ENCODE peak calls at places on chromosomes 5 and 9, in nine cellular contexts. Q is esophagus muscularis mucosa; Y is pancreas; S is A549; C is left ventricle myocardium inferior; B is sigmoid colon; R is CD8-positive, alpha-beta T cell; F is body of pancreas; W is heart left ventricle. T is an unnamed sample. For H3K4me1, the result is how much of the 10 kb centered on the place peaks cover.

GRCh38 chr5:36728697-36729543 is 122.5 kb downstream of the SLC1A3 start:
- DNase-seq in C (no peak), W (no peak), B (no peak), Q (no peak), F (peak), R (no peak), S (peak), Y (no peak), T (no peak)

GRCh38 chr5:6753851-6754250 is 40.6 kb downstream of the TENT4A start:
- DNase-seq in R (no peak), B (peak), Q (no peak), F (no peak), S (no peak), C (no peak), W (no peak), Y (no peak), T (no peak)

GRCh38 chr5:175701797-175702196 is 43.9 kb downstream of the HRH2 start:
- DNase-seq in Y (peak), F (no peak), Q (no peak), C (no peak), W (no peak), R (no peak), B (peak), S (no peak), T (no peak)

GRCh38 chr5:127068771-127069330 is 4.5 kb downstream of the C5orf63 start:
- DNase-seq in Q (peak), R (no peak), C (peak), B (no peak), Y (no peak), S (no peak), F (no peak), W (peak), T (no peak)

GRCh38 chr9:89178162-89179120 is at the start of gene SHC3:
- DNase-seq in R (no peak), Y (no peak), Q (peak), C (no peak), B (no peak), W (no peak), S (no peak), F (no peak), T (no peak)

GRCh38 chr9:95462419-95463121 is 54.2 kb downstream of the PTCH1 start:
- DNase-seq in W (peak), S (no peak), C (peak), Y (peak), Q (no peak), F (peak), B (peak), R (peak), T (peak)

GRCh38 chr9:97557606-97558095 is 56.2 kb downstream of the TMOD1 start:
- DNase-seq in F (peak), Q (no peak), C (peak), R (no peak), W (peak), B (peak), S (no peak), Y (peak), T (peak)

GRCh38 chr5:132498152-132498551 is 7.6 kb upstream of the IRF1 start:
- DNase-seq in R (peak), W (peak), C (peak), Y (peak), Q (no peak), F (peak), B (peak), S (peak), T (peak)

GRCh38 chr5:136021016-136021405 is 7.8 kb upstream of the TGFBI start:
- DNase-seq in Y (no peak), C (no peak), W (no peak), R (no peak), F (no peak), B (peak), S (peak), Q (no peak), T (no peak)

GRCh38 chr5:51829226-51829625 is 446.0 kb downstream of the ISL1 start:
- DNase-seq in S (no peak), Q (no peak), W (no peak), Y (no peak), B (no peak), R (no peak), C (no peak), F (no peak), T (no peak)

GRCh38 chr5:29924107-29924506 is 1269.4 kb upstream of the CDH6 start:
- DNase-seq in F (no peak), Q (no peak), S (no peak), W (no peak), C (no peak), B (no peak), R (no peak), Y (no peak), T (no peak)
- TF ChIP-seq CTCF in F (no peak), Q (no peak), S (no peak), W (no peak), C (no peak), B (no peak), R (no peak), Y (no peak), T (no peak)

DNA sequence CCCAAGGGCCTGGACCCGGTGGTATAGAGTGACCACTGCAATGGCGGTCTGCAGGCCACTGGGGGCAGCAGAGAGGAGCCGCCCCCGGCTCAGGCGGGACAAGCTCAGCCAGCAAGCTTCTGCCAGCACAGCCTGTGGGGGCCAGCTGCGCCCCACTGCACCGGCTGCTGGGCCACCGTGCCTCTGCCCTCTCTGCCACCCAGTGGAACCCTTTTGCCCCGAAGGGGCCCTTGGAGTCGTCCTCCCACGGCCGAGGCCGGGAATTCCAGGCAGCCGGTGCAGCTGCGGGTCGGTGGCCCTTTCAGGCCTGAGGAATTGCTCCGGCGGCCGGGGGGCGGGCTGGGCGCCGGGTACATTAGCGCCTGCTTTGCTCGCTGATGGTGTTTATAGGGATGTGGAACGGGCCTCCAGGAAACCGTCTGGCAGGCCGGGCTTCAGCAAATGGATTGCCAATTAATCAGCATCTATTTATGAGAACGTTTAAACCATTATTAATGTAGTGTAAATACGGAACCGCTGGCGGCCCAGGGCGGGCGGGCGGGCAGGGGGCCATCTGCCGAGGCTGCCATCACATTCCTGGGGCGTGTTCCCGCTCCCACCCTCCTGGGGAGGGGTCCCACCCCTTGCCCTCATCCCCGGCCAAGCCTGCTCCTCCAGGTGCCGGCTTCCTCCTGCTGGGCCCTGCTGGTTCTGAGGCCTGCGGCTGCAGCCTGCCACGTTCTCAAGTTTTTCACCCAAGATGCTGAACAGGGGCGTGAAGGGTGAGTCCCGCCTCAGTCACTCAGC is 127.4 kb downstream of the BARX1 start:
- DNase-seq in Y (peak), C (no peak), F (peak), W (peak), Q (peak), S (peak), R (no peak), B (no peak), T (peak)
- H3K4me3 ChIP-seq in Y (no peak), C (peak), F (no peak), W (peak), Q (peak), S (peak), R (no peak), B (peak), T (no peak)

GRCh38 chr5:172859966-172860365 is 25.9 kb downstream of the ERGIC1 start:
- DNase-seq in W (no peak), R (no peak), Q (no peak), F (no peak), Y (no peak), S (no peak), B (no peak), C (no peak), T (no peak)

GRCh38 chr5:172858511-172858989 is 24.5 kb downstream of the ERGIC1 start:
- DNase-seq in R (no peak), Y (no peak), W (no peak), Q (no peak), C (no peak), S (peak), B (no peak), F (no peak), T (peak)

GRCh38 chr5:172857982-172858381 is 23.9 kb downstream of the ERGIC1 start:
- DNase-seq in S (no peak), C (no peak), F (no peak), B (no peak), R (no peak), W (no peak), Q (no peak), Y (no peak), T (no peak)

GRCh38 chr5:172860520-172861443 is 26.7 kb downstream of the ERGIC1 start:
- DNase-seq in C (peak), Q (peak), Y (peak), W (peak), R (no peak), F (peak), B (peak), S (no peak), T (peak)

DNA sequence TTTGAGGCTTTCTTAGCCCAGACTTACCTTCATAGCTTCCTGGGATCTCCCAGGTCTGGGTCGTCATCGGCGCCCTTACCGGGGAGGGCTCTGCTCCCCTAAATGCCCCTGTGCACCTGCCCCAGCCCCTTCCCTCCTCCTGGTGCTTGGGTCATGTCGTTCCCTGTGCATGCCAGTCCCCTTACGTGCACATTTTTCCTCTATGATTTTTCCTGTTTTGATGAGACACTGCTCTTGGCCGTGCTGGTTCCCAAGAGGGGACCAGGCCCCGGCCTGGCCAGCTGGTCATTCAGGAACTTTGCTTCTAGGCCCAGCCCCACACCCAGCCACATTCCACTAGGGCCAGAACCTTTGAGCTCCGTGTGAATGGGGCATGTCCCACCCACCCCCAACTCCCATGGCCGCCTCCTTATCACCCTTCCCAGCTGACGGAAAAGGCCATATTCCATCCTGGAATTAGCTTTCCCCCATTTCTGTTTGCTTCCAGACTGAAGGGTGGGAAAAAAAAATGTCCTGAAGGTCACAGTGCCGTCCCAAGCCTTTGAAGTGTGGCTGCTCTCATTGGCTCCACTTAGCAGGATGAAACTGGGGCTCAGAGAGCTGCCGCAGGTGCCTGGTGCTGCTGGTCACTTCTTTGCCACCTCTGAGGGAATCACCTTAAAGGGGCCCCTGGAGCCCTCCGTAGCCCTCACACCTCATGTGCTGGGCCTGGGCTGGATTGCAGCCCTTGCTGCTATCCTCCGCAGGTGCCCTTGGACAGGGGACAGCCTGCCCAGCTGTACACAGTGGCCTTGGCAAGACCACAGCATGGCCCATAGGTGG is 25.1 kb downstream of the ERGIC1 start:
- DNase-seq in S (peak), Q (no peak), C (peak), R (no peak), W (peak), Y (no peak), F (peak), B (peak), T (peak)
- H3K4me1 ChIP-seq in S (half or more), Q (half or more), C (half or more), R (under half), W (half or more), Y (under half), F (half or more), B (under half), T (under half)

GRCh38 chr9:120985759-120986353 is 59.3 kb upstream of the TRAF1 start:
- DNase-seq in Y (no peak), S (peak), B (no peak), F (peak), Q (no peak), R (no peak), W (no peak), C (no peak), T (no peak)
- TF ChIP-seq CTCF in Y (peak), S (peak), B (peak), F (peak), Q (peak), R (no peak), W (peak), C (peak), T (no peak)

DNA sequence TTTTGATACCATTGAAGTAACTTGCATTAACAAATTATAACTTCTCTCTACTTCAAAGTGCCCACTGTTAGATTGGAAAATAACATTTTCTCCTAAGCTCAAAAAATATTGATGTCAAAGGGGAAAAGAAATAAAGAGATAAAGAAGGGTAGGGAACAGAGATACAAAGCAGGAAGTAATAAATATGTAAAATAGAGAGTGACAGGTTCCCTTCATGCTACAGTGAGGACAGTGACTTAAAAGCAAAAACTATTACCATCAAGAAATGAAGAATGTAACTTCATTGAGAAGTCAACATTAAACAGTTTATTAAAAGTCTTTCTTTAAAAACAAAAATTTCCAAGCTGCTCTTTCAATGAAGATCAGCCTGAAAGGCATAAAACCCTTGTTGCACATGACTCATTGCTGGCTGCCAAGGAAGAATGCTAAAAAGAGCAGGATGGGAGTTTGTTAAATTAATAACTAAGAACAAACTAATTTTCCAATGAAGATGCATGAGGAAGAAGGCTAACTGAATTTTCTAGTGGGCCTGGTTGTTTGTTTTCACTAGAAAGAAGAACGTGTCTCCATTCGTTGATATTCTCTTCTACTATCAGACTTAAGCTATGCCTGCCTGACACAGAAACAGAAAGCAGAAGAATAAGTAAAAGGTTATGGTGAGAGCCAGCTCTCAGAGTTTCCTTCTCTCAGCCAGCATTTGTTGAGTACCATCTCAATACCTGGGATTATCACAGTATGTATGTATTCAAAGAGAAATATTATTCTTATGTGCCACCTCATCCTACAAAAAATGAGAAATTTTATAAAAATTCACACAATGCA is 197.7 kb upstream of the NREP start:
- DNase-seq in B (no peak), Q (no peak), S (no peak), Y (no peak), W (no peak), R (no peak), F (no peak), C (no peak), T (no peak)
- H3K4me3 ChIP-seq in B (no peak), Q (no peak), S (no peak), Y (no peak), W (no peak), R (no peak), F (no peak), C (no peak), T (no peak)

DNA sequence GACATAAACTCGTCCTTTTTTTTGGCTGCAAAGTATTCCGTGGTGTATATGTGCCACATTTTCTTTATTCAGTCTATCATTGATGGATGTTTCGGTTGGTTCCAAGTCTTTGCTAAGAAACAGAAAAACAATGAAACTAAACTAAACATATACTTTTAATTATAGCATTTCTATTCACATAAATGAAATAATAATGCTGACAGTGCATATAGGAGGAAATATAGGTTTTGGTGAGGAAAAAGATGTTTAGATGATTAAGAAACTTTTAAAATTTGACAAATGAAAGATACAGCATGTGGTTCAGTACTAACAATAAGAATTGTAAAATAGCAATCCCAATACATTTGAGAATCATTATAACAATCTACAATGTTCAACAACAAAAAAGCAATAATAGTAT is 1094.5 kb upstream of the CDH6 start:
- DNase-seq in B (no peak), W (no peak), F (no peak), R (no peak), Q (no peak), S (no peak), Y (no peak), C (no peak), T (no peak)
- H3K4me1 ChIP-seq in B (under half), W (under half), F (under half), R (under half), Q (under half), S (under half), Y (under half), C (under half), T (under half)

DNA sequence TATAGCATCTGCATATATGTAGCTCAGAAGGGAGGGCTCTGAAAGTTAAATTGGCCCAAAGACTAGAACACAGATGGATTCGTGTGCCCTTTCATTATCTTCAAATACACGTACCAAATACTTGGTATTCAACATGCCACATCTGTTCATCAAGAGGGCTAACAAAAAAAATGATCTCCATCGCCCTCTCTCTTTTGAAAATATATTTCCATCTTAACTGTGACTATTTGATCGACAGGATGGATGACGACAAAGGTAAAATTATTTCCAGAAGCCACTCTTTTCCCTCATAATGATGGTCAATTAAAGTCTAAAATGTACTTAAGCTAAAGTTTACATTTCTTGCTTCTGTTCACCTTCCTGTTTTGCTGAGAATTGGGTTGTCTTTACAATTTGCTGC is 77.0 kb downstream of the SEMA6A start:
- DNase-seq in Q (no peak), S (no peak), B (no peak), F (no peak), C (no peak), Y (no peak), W (no peak), R (no peak), T (no peak)
- TF ChIP-seq CTCF in Q (no peak), S (no peak), B (no peak), F (no peak), C (peak), Y (no peak), W (no peak), R (no peak), T (no peak)